ENCODE peak calls at places on chromosomes 11 and 22, in six cellular contexts. X, M, R, D, U and P are unnamed samples.

GRCh38 chr11:17764446-17765218 is 30.1 kb downstream of the KCNC1 start:
- DNase-seq in R (no peak), X (no peak), U (no peak), M (no peak), D (no peak), P (no peak)

GRCh38 chr11:63813035-63813562 is at the start of gene SPINDOC:
- DNase-seq in M (peak), U (peak), R (peak), D (peak), X (peak), P (peak)

GRCh38 chr11:68763926-68764657 is 12.8 kb upstream of the TESMIN start:
- DNase-seq in D (no peak), X (no peak), M (no peak), R (no peak), U (no peak), P (no peak)

GRCh38 chr11:106551744-106552671 is 466.3 kb downstream of the GUCY1A2 start:
- DNase-seq in X (no peak), U (no peak), R (no peak), D (no peak), M (no peak), P (no peak)

GRCh38 chr11:12222099-12222751 is 111.8 kb downstream of the MICAL2 start:
- DNase-seq in M (no peak), R (peak), U (peak), D (peak), X (peak), P (no peak)

GRCh38 chr22:42450862-42451261 is 18.7 kb upstream of the NFAM1 start:
- DNase-seq in X (no peak), D (no peak), M (no peak), R (no peak), U (no peak), P (no peak)

GRCh38 chr22:41092847-41093371 is 517 bp downstream of the EP300 start:
- DNase-seq in M (peak), D (peak), U (no peak), X (peak), R (peak), P (peak)

GRCh38 chr11:103332409-103332808 is 223.2 kb downstream of the DYNC2H1 start:
- DNase-seq in R (no peak), X (no peak), U (no peak), M (no peak), D (no peak), P (no peak)

GRCh38 chr11:129720156-129720555 is 95.5 kb upstream of the TMEM45B start:
- DNase-seq in D (no peak), R (no peak), U (no peak), M (no peak), X (no peak), P (no peak)

GRCh38 chr22:17472886-17473285 is 90.4 kb upstream of the SLC25A18 start:
- DNase-seq in X (no peak), D (no peak), M (no peak), U (no peak), R (no peak), P (no peak)

GRCh38 chr22:37186997-37187522 is 987 bp downstream of the C1QTNF6 start:
- DNase-seq in D (no peak), M (no peak), R (no peak), X (no peak), U (no peak), P (no peak)

GRCh38 chr11:129894281-129895125 is 875 bp downstream of the NFRKB start:
- DNase-seq in R (peak), D (no peak), U (no peak), M (no peak), X (no peak), P (peak)

GRCh38 chr11:103893366-103893765 is 143.1 kb upstream of the DDI1 start:
- DNase-seq in R (no peak), X (no peak), U (no peak), D (no peak), M (no peak), P (no peak)

DNA sequence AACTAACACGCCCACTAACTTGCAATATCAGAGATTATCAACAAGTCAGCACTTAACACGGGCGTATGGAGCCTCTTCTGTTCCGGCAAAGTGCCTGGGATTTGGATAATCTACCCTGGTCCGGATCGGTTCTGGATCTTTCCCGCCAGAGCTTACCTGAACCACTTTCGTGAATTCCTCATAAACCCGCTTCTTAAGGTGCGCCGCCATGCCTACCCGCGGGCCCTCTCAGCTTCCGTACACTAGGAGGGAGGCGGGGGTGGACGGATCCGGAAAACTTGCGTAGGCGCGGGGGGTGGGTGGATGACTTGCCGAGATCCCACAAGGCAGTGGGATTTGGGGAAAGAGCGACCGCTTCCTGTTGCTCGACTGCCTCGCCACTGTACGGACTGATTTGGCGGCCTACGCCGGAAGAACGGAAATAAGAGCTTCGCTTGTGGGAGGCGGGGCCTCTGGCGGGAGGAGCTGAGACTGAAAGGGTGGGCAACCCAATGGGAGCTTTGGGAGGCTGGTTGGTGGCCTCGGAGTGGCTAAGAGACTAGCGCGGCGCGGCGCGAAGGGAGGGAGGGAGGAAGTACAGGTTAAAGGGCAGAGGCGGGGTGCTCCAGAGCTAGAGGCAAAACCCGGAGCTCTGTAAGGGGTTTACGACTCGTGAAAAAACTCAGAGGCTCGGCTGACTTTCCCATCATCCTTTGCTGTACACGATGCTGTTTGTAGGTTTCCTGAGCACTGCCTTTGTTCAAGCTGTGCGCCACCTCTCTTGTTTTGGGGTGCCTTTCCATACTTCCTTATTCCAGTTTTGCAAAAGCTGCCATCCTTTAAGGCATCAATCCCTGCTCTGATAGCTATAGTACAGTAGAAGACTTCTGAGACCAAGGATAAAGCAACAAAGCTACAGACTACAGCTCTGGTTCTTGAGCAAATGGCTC is at the start of gene INTS4:
- DNase-seq in D (peak), X (peak), M (peak), U (peak), R (peak), P (peak)
- TF ChIP-seq POLR2A in D (peak), X (no peak), M (peak), U (peak), R (peak), P (peak)

DNA sequence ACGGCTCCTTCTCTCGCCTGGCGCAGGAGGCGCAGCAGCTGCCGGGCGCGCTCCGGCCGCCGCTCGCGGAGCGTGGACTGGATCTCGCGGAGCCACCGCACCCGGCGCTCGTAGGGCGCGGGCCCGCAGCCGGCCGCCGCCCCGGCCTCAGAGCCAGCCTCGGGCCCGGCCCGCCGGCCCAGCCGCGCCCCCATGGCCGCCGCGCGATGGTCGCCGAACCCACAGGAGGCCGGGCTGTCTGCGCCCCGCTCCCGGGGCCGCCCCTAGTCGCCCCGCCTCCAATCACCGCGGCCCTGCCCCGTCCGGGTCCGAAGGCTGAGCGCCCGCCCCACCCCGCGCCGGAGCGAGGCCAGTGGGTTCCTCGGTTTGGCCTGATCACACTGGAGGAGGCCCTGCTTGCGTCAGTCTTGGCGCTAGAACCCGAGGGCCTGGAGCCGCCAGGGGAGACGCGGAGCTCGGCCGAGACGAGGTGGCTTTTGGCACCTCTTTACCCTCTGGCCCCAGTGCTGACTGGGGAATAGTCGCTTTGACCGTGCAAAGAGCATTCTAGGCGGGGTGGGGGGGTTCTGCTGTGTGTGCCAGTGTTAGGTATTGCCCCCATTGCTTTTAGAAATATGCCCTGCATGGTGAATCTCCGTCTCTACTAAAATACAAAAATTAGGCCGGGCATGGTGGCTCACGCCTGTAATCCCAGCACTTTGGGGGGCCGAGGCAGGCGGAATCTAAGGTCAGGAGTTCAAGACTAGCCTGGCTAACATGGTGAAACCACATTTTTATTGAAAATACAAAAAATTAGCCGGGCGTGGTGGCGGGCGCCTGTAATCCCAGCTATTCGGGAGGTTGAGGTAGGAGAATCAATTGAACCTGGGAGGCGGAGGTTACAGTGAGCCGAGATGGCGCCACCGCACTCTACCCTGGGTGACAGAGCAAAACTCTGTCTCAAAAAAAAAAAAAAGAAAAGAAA is at the start of gene LRRC75B:
- DNase-seq in X (peak), M (peak), R (peak), U (peak), D (peak), P (peak)
- TF ChIP-seq POLR2A in X (peak), M (peak), R (no peak), U (no peak), D (peak), P (peak)

DNA sequence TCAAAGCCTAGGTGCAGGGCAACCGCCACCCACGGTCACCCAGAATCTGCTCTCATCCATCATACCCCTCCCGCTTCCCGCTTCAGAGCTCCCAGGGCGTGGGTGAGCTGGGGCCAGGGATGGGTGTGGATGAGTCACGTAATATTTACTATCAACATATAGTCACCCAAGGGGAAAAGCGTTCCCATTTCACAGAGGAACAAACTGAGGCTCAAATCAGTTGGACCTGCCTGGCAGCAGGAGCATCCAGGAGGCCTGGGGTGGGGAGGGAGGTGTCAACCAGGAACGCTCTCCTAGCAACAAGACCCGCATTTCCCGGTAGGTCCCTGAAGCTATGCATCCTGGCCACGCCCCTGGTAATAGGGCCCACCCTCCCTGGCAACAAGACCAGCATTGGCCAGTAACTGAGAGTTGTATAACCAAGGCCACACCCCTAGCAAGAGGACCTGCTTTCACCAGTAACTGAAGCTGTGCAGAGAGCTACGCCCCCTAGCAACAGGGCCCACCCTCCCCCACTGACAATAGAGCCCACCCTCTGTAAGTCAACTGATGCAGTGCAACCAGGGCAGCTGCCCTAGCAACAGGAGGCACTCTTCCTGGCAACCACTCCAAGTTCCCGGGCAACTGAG is 32.7 kb upstream of the TXNRD2 start:
- DNase-seq in R (peak), X (peak), U (no peak), D (no peak), M (peak), P (peak)
- TF ChIP-seq POLR2A in R (no peak), X (no peak), U (no peak), D (no peak), M (no peak), P (no peak)

DNA sequence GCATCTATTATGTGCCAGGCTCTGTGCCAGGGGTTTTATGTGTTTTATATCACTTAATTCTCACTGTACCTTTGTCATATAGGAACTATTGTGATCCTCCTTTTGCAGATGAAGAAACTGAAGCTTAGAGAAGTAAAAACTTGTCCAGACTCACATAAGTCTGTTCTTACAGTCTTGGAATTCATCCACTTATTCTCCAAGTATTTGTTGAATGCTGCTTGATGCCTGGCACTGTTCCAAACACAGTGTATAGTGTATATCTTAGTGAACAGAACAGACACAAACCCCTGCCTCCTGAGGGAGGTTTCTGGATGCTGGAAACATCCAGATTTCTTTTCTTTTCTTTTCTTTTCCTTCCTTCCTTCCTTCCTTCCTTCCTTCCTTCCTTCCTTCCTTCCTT is 29.0 kb upstream of the FGF3 start:
- DNase-seq in M (no peak), X (no peak), U (no peak), D (no peak), R (no peak), P (no peak)
- TF ChIP-seq POLR2A in M (no peak), X (no peak), U (no peak), D (no peak), R (no peak), P (no peak)

DNA sequence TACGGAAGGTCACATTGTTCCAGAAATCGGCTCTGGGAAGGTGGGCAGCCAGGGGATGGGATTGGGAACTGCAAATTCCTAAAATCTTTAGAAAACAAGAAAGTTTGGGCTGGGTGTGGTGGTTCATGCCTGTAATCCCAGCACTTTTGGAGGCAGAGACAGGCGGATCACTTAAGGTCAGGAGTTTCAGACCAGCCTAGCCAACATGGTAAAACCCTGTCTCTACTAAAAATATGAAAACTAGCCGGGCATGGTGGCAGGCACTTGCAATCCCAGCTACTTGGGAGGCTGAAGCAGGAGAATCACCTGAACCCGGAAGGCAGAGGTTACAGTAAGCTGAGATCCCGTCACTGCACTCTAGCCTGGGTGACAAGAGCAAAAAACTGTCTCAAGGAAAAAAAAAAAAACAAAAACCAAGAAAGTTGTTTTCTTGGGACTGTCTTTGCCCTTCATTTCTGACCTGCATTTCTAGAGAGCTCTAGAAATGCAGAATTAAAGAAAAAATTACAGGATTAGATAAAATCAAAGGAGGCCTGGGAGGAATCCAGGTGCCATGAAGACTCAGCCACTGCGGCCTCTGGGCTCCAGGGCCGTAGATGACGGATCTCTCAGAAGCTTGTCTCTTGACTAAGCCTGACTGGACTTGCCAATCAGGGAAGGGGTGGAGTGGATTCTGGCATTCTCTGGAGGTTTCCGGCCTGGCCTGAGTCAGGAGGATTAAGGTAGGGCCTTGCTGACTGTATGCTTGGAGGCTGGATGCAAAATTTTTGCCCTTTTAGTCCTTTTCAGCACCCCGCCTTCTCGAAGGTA is 5.3 kb upstream of the MALAT1 start:
- DNase-seq in R (peak), U (peak), D (peak), X (peak), M (peak), P (no peak)
- TF ChIP-seq POLR2A in R (no peak), U (no peak), D (peak), X (no peak), M (no peak), P (peak)

GRCh38 chr11:120608061-120608460 is 96.5 kb downstream of the GRIK4 start:
- DNase-seq in U (no peak), R (no peak), D (no peak), M (no peak), X (no peak), P (no peak)
- TF ChIP-seq POLR2A in U (no peak), R (no peak), D (no peak), M (no peak), X (no peak), P (no peak)

GRCh38 chr22:48888466-48889208 is 939.0 kb downstream of the BRD1 start:
- DNase-seq in D (no peak), R (no peak), M (no peak), X (no peak), U (no peak), P (no peak)

GRCh38 chr22:48885919-48886305 is 941.8 kb downstream of the BRD1 start:
- DNase-seq in U (no peak), M (no peak), X (no peak), R (no peak), D (no peak), P (no peak)

GRCh38 chr22:48889209-48889830 is 938.4 kb downstream of the BRD1 start:
- DNase-seq in X (no peak), M (no peak), R (no peak), D (no peak), U (no peak), P (no peak)

GRCh38 chr22:48886604-48887393 is 940.9 kb downstream of the BRD1 start:
- DNase-seq in D (no peak), X (no peak), U (no peak), R (no peak), M (no peak), P (no peak)

DNA sequence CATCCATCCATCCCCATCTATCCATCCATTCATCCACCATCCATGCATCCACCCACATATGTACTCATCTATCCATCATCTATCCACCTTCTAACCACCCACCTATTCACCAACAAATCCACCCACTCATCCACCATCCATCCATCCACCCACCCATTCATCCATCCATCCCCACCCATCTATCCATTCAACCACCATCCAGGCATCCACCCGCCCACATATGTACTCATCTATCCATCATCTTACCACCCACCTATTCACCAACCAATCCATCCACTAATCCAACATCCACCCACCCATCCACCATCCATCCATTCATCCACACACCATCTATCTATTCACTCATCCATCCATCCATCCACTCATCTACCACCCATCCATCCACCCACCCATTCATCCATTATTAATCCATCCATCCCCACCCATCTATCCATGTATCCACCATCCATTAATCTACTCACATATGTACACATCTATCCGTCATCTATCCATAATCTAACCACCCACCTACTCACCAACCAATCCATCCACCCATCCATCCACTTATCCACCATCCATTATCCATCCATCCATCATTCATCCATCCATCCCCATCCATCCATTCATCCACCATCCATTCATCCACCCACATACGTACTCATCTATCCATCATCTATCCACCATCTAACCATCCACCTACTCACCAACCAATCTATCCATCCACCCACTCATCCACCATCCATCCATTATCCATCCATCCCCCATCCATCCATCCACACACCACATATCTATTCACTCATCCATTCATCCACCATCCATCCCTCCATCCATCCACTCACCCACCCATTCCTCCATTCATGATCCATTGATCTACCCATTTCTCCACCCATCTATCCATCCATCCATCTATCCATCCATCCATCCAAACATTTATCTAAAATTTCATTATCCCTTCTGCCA is 940.0 kb downstream of the BRD1 start:
- DNase-seq in D (no peak), U (no peak), M (no peak), R (no peak), X (no peak), P (no peak)
- TF ChIP-seq POLR2A in D (no peak), U (no peak), M (no peak), R (no peak), X (no peak), P (no peak)